ENCODE peak calls at places on chromosomes 6 and 20, in nine cellular contexts. One of them, this sample, is unnamed.
A peak's percentile ranks its signal among the peaks of the same experiment; 100 is the strongest.

GRCh38 chr20:19783966-19784401 is 25.9 kb downstream of the RIN2 start:
- DNase-seq in cardiac fibroblast: peak; percentile 54
- DNase-seq in activated B cell treated with CpG ODN at 0.5 μM for 24 hours: no peak
- DNase-seq in stomach: peak; percentile 36
- DNase-seq in fibroblast of the aortic adventitia: peak; percentile 56
- DNase-seq in fibroblast of villous mesenchyme: peak; percentile 59
- DNase-seq in kidney: peak; percentile 74
- DNase-seq in WTC11: no peak
- DNase-seq in heart right ventricle: peak; percentile 52
- DNase-seq in this sample: no peak

GRCh38 chr20:58406422-58407001 is 17.5 kb downstream of the VAPB start:
- DNase-seq in fibroblast of villous mesenchyme: no peak
- DNase-seq in activated B cell treated with CpG ODN at 0.5 μM for 24 hours: no peak
- DNase-seq in WTC11: no peak
- DNase-seq in fibroblast of the aortic adventitia: no peak
- DNase-seq in kidney: no peak
- DNase-seq in stomach: no peak
- DNase-seq in cardiac fibroblast: peak; percentile 34
- DNase-seq in heart right ventricle: no peak
- DNase-seq in this sample: no peak

GRCh38 chr6:103895136-103895535 is 964.6 kb downstream of the HACE1 start:
- DNase-seq in stomach: no peak
- DNase-seq in activated B cell treated with CpG ODN at 0.5 μM for 24 hours: no peak
- DNase-seq in cardiac fibroblast: no peak
- DNase-seq in kidney: no peak
- DNase-seq in fibroblast of the aortic adventitia: no peak
- DNase-seq in heart right ventricle: no peak
- DNase-seq in WTC11: no peak
- DNase-seq in fibroblast of villous mesenchyme: no peak
- DNase-seq in this sample: no peak

GRCh38 chr6:4208158-4208557 is 72.8 kb upstream of the ECI2 start:
- DNase-seq in fibroblast of villous mesenchyme: no peak
- DNase-seq in fibroblast of the aortic adventitia: peak; percentile 16
- DNase-seq in WTC11: no peak
- DNase-seq in heart right ventricle: no peak
- DNase-seq in cardiac fibroblast: no peak
- DNase-seq in activated B cell treated with CpG ODN at 0.5 μM for 24 hours: no peak
- DNase-seq in stomach: no peak
- DNase-seq in kidney: no peak
- DNase-seq in this sample: no peak

GRCh38 chr6:113830140-113830539 is 27.0 kb upstream of the MARCKS start:
- DNase-seq in heart right ventricle: no peak
- DNase-seq in fibroblast of the aortic adventitia: no peak
- DNase-seq in cardiac fibroblast: no peak
- DNase-seq in kidney: no peak
- DNase-seq in WTC11: no peak
- DNase-seq in activated B cell treated with CpG ODN at 0.5 μM for 24 hours: no peak
- DNase-seq in fibroblast of villous mesenchyme: no peak
- DNase-seq in stomach: no peak
- DNase-seq in this sample: no peak

GRCh38 chr6:168526841-168527281 is 85.9 kb downstream of the SMOC2 start:
- DNase-seq in stomach: peak; percentile 74
- DNase-seq in fibroblast of the aortic adventitia: peak; percentile 67
- DNase-seq in fibroblast of villous mesenchyme: no peak
- DNase-seq in kidney: no peak
- DNase-seq in activated B cell treated with CpG ODN at 0.5 μM for 24 hours: no peak
- DNase-seq in cardiac fibroblast: peak; percentile 80
- DNase-seq in WTC11: no peak
- DNase-seq in heart right ventricle: peak; percentile 50
- DNase-seq in this sample: no peak

GRCh38 chr6:125154184-125155135 is 887 bp downstream of the TPD52L1 start:
- DNase-seq in kidney: peak; percentile 77
- DNase-seq in WTC11: peak; percentile 42
- DNase-seq in heart right ventricle: peak; percentile 43
- DNase-seq in stomach: no peak
- DNase-seq in fibroblast of villous mesenchyme: peak; percentile 5
- DNase-seq in activated B cell treated with CpG ODN at 0.5 μM for 24 hours: no peak
- DNase-seq in cardiac fibroblast: peak; percentile 10
- DNase-seq in fibroblast of the aortic adventitia: peak; percentile 14
- DNase-seq in this sample: no peak

GRCh38 chr6:41162687-41163418 is at the start of gene TREM2:
- DNase-seq in kidney: no peak
- DNase-seq in fibroblast of the aortic adventitia: no peak
- DNase-seq in WTC11: no peak
- DNase-seq in cardiac fibroblast: no peak
- DNase-seq in heart right ventricle: no peak
- DNase-seq in fibroblast of villous mesenchyme: no peak
- DNase-seq in activated B cell treated with CpG ODN at 0.5 μM for 24 hours: no peak
- DNase-seq in stomach: no peak
- DNase-seq in this sample: no peak

GRCh38 chr6:75503291-75503690 is 9.7 kb upstream of the FILIP1 start:
- DNase-seq in cardiac fibroblast: peak; percentile 65
- DNase-seq in WTC11: no peak
- DNase-seq in heart right ventricle: no peak
- DNase-seq in activated B cell treated with CpG ODN at 0.5 μM for 24 hours: no peak
- DNase-seq in fibroblast of villous mesenchyme: peak; percentile 24
- DNase-seq in stomach: no peak
- DNase-seq in fibroblast of the aortic adventitia: no peak
- DNase-seq in kidney: no peak
- DNase-seq in this sample: no peak

GRCh38 chr6:155177369-155177961 is 86.3 kb upstream of the CLDN20 start:
- DNase-seq in heart right ventricle: no peak
- DNase-seq in cardiac fibroblast: peak; percentile 89
- DNase-seq in fibroblast of the aortic adventitia: peak; percentile 88
- DNase-seq in activated B cell treated with CpG ODN at 0.5 μM for 24 hours: no peak
- DNase-seq in kidney: no peak
- DNase-seq in stomach: peak; percentile 38
- DNase-seq in fibroblast of villous mesenchyme: peak; percentile 83
- DNase-seq in WTC11: no peak
- DNase-seq in this sample: no peak

GRCh38 chr6:76682842-76683241 is 610.4 kb upstream of the IMPG1 start:
- DNase-seq in cardiac fibroblast: peak; percentile 43
- DNase-seq in fibroblast of the aortic adventitia: peak; percentile 17
- DNase-seq in heart right ventricle: no peak
- DNase-seq in WTC11: no peak
- DNase-seq in activated B cell treated with CpG ODN at 0.5 μM for 24 hours: no peak
- DNase-seq in stomach: no peak
- DNase-seq in fibroblast of villous mesenchyme: peak; percentile 26
- DNase-seq in kidney: no peak
- DNase-seq in this sample: no peak
- TF ChIP-seq CTCF in cardiac fibroblast: peak; percentile 34
- TF ChIP-seq CTCF in fibroblast of the aortic adventitia: peak; percentile 32
- TF ChIP-seq CTCF in heart right ventricle: peak; percentile 14
- TF ChIP-seq CTCF in WTC11: peak; percentile 31
- TF ChIP-seq CTCF in activated B cell treated with CpG ODN at 0.5 μM for 24 hours: no peak
- TF ChIP-seq CTCF in stomach: no peak
- TF ChIP-seq CTCF in fibroblast of villous mesenchyme: peak; percentile 41
- TF ChIP-seq CTCF in kidney: no peak
- TF ChIP-seq CTCF in this sample: peak; percentile 86

GRCh38 chr20:3071266-3071609 is 182 bp upstream of the OXT start:
- DNase-seq in fibroblast of villous mesenchyme: no peak
- DNase-seq in stomach: no peak
- DNase-seq in activated B cell treated with CpG ODN at 0.5 μM for 24 hours: no peak
- DNase-seq in heart right ventricle: no peak
- DNase-seq in kidney: peak; percentile 67
- DNase-seq in cardiac fibroblast: no peak
- DNase-seq in WTC11: no peak
- DNase-seq in fibroblast of the aortic adventitia: no peak
- DNase-seq in this sample: no peak

GRCh38 chr20:3067139-3068009 is 4.0 kb upstream of the OXT start:
- DNase-seq in fibroblast of the aortic adventitia: no peak
- DNase-seq in fibroblast of villous mesenchyme: peak; percentile 72
- DNase-seq in heart right ventricle: no peak
- DNase-seq in WTC11: no peak
- DNase-seq in cardiac fibroblast: peak; percentile 23
- DNase-seq in stomach: no peak
- DNase-seq in kidney: peak; percentile 39
- DNase-seq in activated B cell treated with CpG ODN at 0.5 μM for 24 hours: no peak
- DNase-seq in this sample: peak; percentile 39

GRCh38 chr20:3071610-3072529 is at the start of gene OXT:
- DNase-seq in fibroblast of villous mesenchyme: no peak
- DNase-seq in fibroblast of the aortic adventitia: no peak
- DNase-seq in WTC11: peak; percentile 69
- DNase-seq in kidney: peak; percentile 84
- DNase-seq in activated B cell treated with CpG ODN at 0.5 μM for 24 hours: peak; percentile 56
- DNase-seq in stomach: no peak
- DNase-seq in heart right ventricle: peak; percentile 62
- DNase-seq in cardiac fibroblast: no peak
- DNase-seq in this sample: peak; percentile 90

GRCh38 chr20:3068075-3068474 is 3.3 kb upstream of the OXT start:
- DNase-seq in activated B cell treated with CpG ODN at 0.5 μM for 24 hours: no peak
- DNase-seq in heart right ventricle: no peak
- DNase-seq in fibroblast of the aortic adventitia: no peak
- DNase-seq in WTC11: no peak
- DNase-seq in fibroblast of villous mesenchyme: peak; percentile 17
- DNase-seq in stomach: no peak
- DNase-seq in cardiac fibroblast: no peak
- DNase-seq in kidney: peak; percentile 55
- DNase-seq in this sample: peak; percentile 6

DNA sequence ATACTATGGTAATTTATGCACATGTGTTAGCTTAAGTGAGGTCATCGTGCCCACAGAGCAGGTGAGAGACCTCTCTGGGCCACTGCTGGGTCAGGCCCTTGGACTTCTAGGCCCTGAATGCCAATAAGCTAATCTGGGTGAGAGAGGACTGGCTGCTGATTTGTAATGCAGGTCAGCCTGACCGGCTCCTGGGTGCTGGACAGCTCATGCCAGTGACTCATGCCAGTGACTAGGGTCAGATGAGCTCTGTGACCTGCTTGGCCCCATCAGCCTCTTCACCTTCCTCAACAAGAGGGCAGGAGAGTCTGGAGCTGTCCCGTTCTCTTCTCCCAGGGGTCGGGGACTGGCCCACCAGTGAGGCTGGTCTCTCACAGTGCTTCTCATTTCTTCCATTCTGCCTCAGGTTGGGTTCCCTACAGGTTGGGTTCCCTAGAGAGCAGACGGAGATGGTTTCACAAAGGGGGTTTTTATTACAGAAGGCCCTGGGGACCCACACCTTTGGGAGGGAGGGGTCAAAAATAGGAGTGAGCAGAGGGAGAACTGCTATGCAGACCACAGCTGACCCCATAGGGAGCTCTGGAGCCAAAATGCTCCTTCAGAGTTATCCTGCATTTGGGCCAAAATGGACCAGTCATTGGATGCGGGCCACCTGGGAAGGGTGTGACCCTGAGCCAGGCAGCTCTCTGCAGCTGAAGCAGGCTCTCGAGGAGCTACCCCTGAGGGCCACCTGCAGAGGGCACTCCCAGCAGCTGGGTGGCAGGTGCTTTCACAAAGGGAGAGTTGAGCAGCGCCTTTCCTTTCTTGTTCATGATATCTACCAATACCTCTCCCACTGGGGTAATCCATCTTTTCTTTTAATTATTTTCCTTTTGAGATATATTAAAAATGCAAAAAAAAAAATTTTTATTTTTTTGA is 2.2 kb upstream of the OXT start:
- DNase-seq in activated B cell treated with CpG ODN at 0.5 μM for 24 hours: no peak
- DNase-seq in WTC11: no peak
- DNase-seq in fibroblast of the aortic adventitia: no peak
- DNase-seq in heart right ventricle: no peak
- DNase-seq in fibroblast of villous mesenchyme: no peak
- DNase-seq in kidney: peak; percentile 55
- DNase-seq in stomach: peak; percentile 38
- DNase-seq in cardiac fibroblast: peak; percentile 43
- DNase-seq in this sample: peak; percentile 53
- TF ChIP-seq CTCF in activated B cell treated with CpG ODN at 0.5 μM for 24 hours: no peak
- TF ChIP-seq CTCF in WTC11: no peak
- TF ChIP-seq CTCF in fibroblast of the aortic adventitia: no peak
- TF ChIP-seq CTCF in heart right ventricle: no peak
- TF ChIP-seq CTCF in fibroblast of villous mesenchyme: no peak
- TF ChIP-seq CTCF in kidney: no peak
- TF ChIP-seq CTCF in stomach: peak; percentile 16
- TF ChIP-seq CTCF in cardiac fibroblast: no peak
- TF ChIP-seq CTCF in this sample: no peak

GRCh38 chr6:128173290-128173689 is 272.4 kb upstream of the THEMIS start:
- DNase-seq in stomach: no peak
- DNase-seq in heart right ventricle: no peak
- DNase-seq in cardiac fibroblast: no peak
- DNase-seq in activated B cell treated with CpG ODN at 0.5 μM for 24 hours: no peak
- DNase-seq in fibroblast of the aortic adventitia: no peak
- DNase-seq in fibroblast of villous mesenchyme: no peak
- DNase-seq in kidney: no peak
- DNase-seq in WTC11: no peak
- DNase-seq in this sample: no peak

GRCh38 chr6:128171182-128171581 is 270.3 kb upstream of the THEMIS start:
- DNase-seq in cardiac fibroblast: no peak
- DNase-seq in fibroblast of villous mesenchyme: no peak
- DNase-seq in heart right ventricle: no peak
- DNase-seq in kidney: no peak
- DNase-seq in stomach: no peak
- DNase-seq in activated B cell treated with CpG ODN at 0.5 μM for 24 hours: no peak
- DNase-seq in fibroblast of the aortic adventitia: no peak
- DNase-seq in WTC11: no peak
- DNase-seq in this sample: no peak

GRCh38 chr6:128168244-128168643 is 267.4 kb upstream of the THEMIS start:
- DNase-seq in fibroblast of villous mesenchyme: no peak
- DNase-seq in kidney: no peak
- DNase-seq in heart right ventricle: no peak
- DNase-seq in fibroblast of the aortic adventitia: no peak
- DNase-seq in activated B cell treated with CpG ODN at 0.5 μM for 24 hours: no peak
- DNase-seq in WTC11: no peak
- DNase-seq in stomach: no peak
- DNase-seq in cardiac fibroblast: no peak
- DNase-seq in this sample: no peak

GRCh38 chr6:128174724-128175123 is 273.9 kb upstream of the THEMIS start:
- DNase-seq in fibroblast of the aortic adventitia: no peak
- DNase-seq in kidney: no peak
- DNase-seq in stomach: no peak
- DNase-seq in fibroblast of villous mesenchyme: no peak
- DNase-seq in WTC11: no peak
- DNase-seq in heart right ventricle: no peak
- DNase-seq in activated B cell treated with CpG ODN at 0.5 μM for 24 hours: no peak
- DNase-seq in cardiac fibroblast: no peak
- DNase-seq in this sample: no peak

DNA sequence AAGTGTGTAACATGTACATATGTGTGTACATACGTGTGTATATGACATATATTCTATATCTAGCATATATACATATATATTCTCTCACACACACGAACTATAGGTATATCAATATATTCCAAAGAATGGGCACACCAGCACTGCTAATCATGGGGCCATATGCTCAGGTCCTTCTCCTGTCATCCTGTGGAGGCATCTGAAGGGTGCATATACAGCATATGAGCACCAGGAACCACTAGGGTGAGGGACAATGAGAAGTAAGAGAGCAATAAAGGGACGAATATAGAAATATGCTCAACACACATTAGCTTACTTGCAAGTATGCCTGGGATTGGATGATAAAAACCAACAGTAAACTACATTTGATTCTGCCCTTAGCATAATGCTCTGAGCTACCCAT is 271.9 kb upstream of the THEMIS start:
- DNase-seq in fibroblast of the aortic adventitia: no peak
- DNase-seq in heart right ventricle: no peak
- DNase-seq in fibroblast of villous mesenchyme: no peak
- DNase-seq in stomach: no peak
- DNase-seq in activated B cell treated with CpG ODN at 0.5 μM for 24 hours: no peak
- DNase-seq in WTC11: no peak
- DNase-seq in kidney: no peak
- DNase-seq in cardiac fibroblast: no peak
- DNase-seq in this sample: no peak
- TF ChIP-seq CTCF in fibroblast of the aortic adventitia: no peak
- TF ChIP-seq CTCF in heart right ventricle: no peak
- TF ChIP-seq CTCF in fibroblast of villous mesenchyme: no peak
- TF ChIP-seq CTCF in stomach: no peak
- TF ChIP-seq CTCF in activated B cell treated with CpG ODN at 0.5 μM for 24 hours: no peak
- TF ChIP-seq CTCF in WTC11: no peak
- TF ChIP-seq CTCF in kidney: no peak
- TF ChIP-seq CTCF in cardiac fibroblast: no peak
- TF ChIP-seq CTCF in this sample: no peak

GRCh38 chr20:13995086-13995665 is at the start of gene MACROD2:
- DNase-seq in activated B cell treated with CpG ODN at 0.5 μM for 24 hours: no peak
- DNase-seq in fibroblast of villous mesenchyme: peak; percentile 64
- DNase-seq in heart right ventricle: peak; percentile 88
- DNase-seq in fibroblast of the aortic adventitia: peak; percentile 76
- DNase-seq in WTC11: peak; percentile 98
- DNase-seq in stomach: peak; percentile 98
- DNase-seq in kidney: peak; percentile 97
- DNase-seq in cardiac fibroblast: peak; percentile 50
- DNase-seq in this sample: peak; percentile 95
- TF ChIP-seq CTCF in activated B cell treated with CpG ODN at 0.5 μM for 24 hours: no peak
- TF ChIP-seq CTCF in fibroblast of villous mesenchyme: no peak
- TF ChIP-seq CTCF in heart right ventricle: no peak
- TF ChIP-seq CTCF in fibroblast of the aortic adventitia: no peak
- TF ChIP-seq CTCF in WTC11: no peak
- TF ChIP-seq CTCF in stomach: peak; percentile 12
- TF ChIP-seq CTCF in kidney: no peak
- TF ChIP-seq CTCF in cardiac fibroblast: no peak
- TF ChIP-seq CTCF in this sample: no peak